ENCODE peak calls at places on chromosome 10, in five cellular contexts. Z is Peyer's patch, E is choroid plexus epithelial cell, G is GM06990, Y is ovary. K is an unnamed sample.

GRCh38 chr10:48382982-48383381 is 76.5 kb downstream of the MAPK8 start:
- DNase-seq in G (no peak), E (no peak), Z (no peak), Y (no peak), K (no peak)

GRCh38 chr10:42640610-42641229 is 2.4 kb upstream of the ZNF33B start:
- DNase-seq in Y (no peak), E (no peak), G (no peak), Z (peak), K (peak)

GRCh38 chr10:21184216-21184615 is 287.1 kb upstream of the NEBL start:
- DNase-seq in G (no peak), Y (no peak), Z (no peak), E (peak), K (no peak)

GRCh38 chr10:119997429-119997828 is 104.9 kb downstream of the SEC23IP start:
- DNase-seq in G (no peak), Z (no peak), E (no peak), Y (no peak), K (no peak)

GRCh38 chr10:48377751-48378585 is 71.5 kb downstream of the MAPK8 start:
- DNase-seq in E (no peak), Z (no peak), G (no peak), Y (no peak), K (peak)

GRCh38 chr10:6022693-6023092 is 39.5 kb downstream of the IL2RA start:
- DNase-seq in E (peak), G (no peak), Z (no peak), Y (no peak), K (no peak)

GRCh38 chr10:113322843-113323242 is 230.0 kb upstream of the HABP2 start:
- DNase-seq in Z (peak), G (no peak), E (no peak), Y (no peak), K (no peak)

GRCh38 chr10:30980951-30981616 is 50.6 kb downstream of the ZNF438 start:
- DNase-seq in Z (peak), E (peak), Y (no peak), G (no peak), K (no peak)

GRCh38 chr10:88131561-88132139 is 268.2 kb downstream of the PTEN start:
- DNase-seq in Y (no peak), G (no peak), Z (no peak), E (no peak), K (no peak)

GRCh38 chr10:129525408-129525807 is 58.4 kb downstream of the MGMT start:
- DNase-seq in Y (no peak), E (peak), G (no peak), Z (no peak), K (no peak)

GRCh38 chr10:125629758-125630376 is 53.1 kb downstream of the TEX36 start:
- DNase-seq in Z (no peak), E (peak), Y (no peak), G (no peak), K (peak)

GRCh38 chr10:14173706-14174594 is 156.8 kb downstream of the FRMD4A start:
- DNase-seq in Y (no peak), Z (no peak), E (no peak), G (no peak), K (no peak)

GRCh38 chr10:117223413-117224035 is 17.4 kb upstream of the SLC18A2 start:
- DNase-seq in G (no peak), E (no peak), Z (no peak), Y (no peak), K (no peak)

GRCh38 chr10:131474426-131474825 is 162.9 kb upstream of the TCERG1L start:
- DNase-seq in Y (no peak), E (no peak), G (no peak), Z (no peak), K (no peak)
- H3K4me3 ChIP-seq in Y (no peak), E (no peak), G (no peak), Z (no peak), K (no peak)

GRCh38 chr10:45374451-45375052 is 536 bp downstream of the ALOX5 start:
- DNase-seq in Y (no peak), Z (no peak), G (peak), E (no peak), K (peak)
- H3K4me3 ChIP-seq in Y (peak), Z (peak), G (peak), E (no peak), K (peak)

DNA sequence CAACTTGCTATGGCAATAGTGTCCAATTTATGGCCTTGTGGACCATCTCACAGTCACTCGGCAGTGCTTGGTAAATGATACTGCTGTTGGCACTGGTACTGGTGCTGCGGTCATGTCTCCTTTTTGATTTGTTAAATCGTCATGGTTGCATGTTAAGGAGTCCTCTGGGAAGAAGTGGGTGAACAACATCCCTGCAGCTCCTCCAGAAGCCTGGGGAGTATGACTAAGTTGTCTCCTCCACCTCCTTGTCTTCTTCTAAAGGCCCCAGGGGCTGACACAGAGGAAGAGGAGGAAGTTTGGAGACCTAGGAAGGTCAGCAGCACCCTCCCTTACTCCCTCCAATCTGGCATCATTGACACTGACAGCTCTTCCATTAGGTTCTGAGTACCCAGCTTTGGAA is 8.5 kb downstream of the ITPRIP start:
- DNase-seq in E (peak), Z (no peak), Y (peak), G (no peak), K (no peak)
- H3K4me3 ChIP-seq in E (no peak), Z (no peak), Y (no peak), G (no peak), K (no peak)

DNA sequence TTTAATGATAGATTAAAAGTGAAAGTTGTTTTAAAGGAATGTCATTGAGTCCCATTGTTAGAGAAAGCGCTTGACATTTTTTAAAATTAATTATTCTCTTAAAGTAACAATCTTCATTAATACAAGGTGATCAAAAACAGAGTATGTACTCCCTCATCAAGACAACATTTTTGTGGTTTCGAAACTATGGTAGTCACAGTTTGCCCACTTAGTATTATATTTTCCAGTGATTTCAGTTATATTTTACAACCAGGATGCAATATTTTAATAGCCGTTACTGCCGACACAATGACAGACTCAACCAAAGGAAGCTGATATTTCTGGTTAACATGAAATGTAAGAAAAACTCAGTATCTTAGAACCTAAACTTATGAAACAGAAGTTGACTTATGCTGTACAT is 31.3 kb downstream of the MKX start:
- DNase-seq in Y (no peak), E (no peak), G (no peak), Z (no peak), K (no peak)
- H3K4me3 ChIP-seq in Y (no peak), E (no peak), G (no peak), Z (no peak), K (no peak)

DNA sequence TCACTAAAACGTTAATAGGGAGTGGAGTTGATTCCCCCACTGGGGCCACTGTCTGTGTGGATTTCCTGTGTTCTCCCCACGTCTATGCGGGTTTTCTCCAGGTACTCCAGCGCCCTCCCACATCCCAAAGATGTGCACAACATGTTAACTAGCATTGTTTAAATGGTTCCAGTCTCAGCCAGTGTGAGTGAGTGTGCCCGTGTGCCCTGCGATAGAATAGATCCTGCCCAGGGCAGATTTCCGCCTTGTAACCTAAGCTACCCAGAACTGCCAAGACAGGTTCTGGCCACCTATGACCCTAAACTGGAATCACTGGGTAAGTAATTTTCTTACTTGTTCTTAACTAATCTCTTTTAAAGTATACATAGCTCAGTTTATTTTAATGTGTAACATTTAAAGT is 58.5 kb downstream of the CCDC6 start:
- DNase-seq in Z (no peak), G (no peak), Y (no peak), E (no peak), K (no peak)
- H3K4me3 ChIP-seq in Z (no peak), G (no peak), Y (no peak), E (no peak), K (no peak)

GRCh38 chr10:80459047-80459865 is 5.1 kb downstream of the TSPAN14 start:
- DNase-seq in Y (no peak), Z (peak), E (peak), G (peak), K (no peak)

GRCh38 chr10:80460399-80461207 is 6.5 kb downstream of the TSPAN14 start:
- DNase-seq in E (peak), Z (peak), G (no peak), Y (peak), K (no peak)

GRCh38 chr10:80458638-80459037 is 4.5 kb downstream of the TSPAN14 start:
- DNase-seq in Z (no peak), G (no peak), E (no peak), Y (no peak), K (no peak)

GRCh38 chr10:80457554-80458262 is 3.6 kb downstream of the TSPAN14 start:
- DNase-seq in E (no peak), Z (peak), Y (no peak), G (no peak), K (no peak)

GRCh38 chr10:80458263-80458625 is 4.1 kb downstream of the TSPAN14 start:
- DNase-seq in E (no peak), Z (peak), Y (no peak), G (no peak), K (no peak)
- H3K4me3 ChIP-seq in E (no peak), Z (no peak), Y (no peak), G (no peak), K (peak)

DNA sequence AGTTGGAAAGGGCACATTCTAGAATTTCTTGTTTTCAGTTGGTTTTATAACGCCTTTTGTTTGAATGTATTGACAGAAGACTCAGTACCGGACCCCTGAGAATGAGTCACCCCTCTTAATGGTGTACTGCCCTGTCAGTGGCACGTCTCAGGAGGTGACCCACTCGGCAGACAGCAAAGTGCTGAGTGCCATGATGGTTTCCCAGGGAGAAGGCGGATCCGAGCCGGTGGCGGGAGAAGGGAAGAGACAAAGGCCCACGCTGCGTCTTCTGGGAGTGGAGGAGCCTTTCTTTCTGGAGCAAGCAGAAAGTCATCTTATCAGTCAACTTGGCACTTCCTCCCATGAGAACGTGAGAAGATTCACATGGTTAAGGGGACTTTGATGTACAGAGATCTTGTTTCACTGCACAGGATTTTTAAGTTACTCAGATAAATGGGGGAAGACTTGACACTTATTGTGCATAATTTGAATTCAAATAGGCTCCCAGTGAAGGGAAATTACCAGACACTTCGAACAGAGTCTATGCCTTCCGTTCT is 14.6 kb upstream of the PPP2R2D start:
- DNase-seq in Y (no peak), Z (no peak), E (no peak), G (no peak), K (no peak)
- H3K4me3 ChIP-seq in Y (no peak), Z (no peak), E (no peak), G (no peak), K (no peak)